ENCODE peak calls at places on chromosomes 5 and 9, in seven cellular contexts. Z is ureter, W is substantia nigra, I is H54, G is body of pancreas, J is RKO, R is HEK293T. M is an unnamed sample.
A peak's percentile ranks its signal among the peaks of the same experiment; 100 is the strongest.

GRCh38 chr5:131019601-131020315 is 145.3 kb downstream of the HINT1 start:
- DNase-seq in Z (no peak), W (no peak), I (no peak), G (no peak), J (no peak), R (no peak), M (no peak)

GRCh38 chr5:59799668-59800374 is 93.7 kb downstream of the PDE4D start:
- DNase-seq in Z (no peak), W (no peak), I (no peak), G (no peak), J (peak; percentile 55), R (peak; percentile 37), M (peak; percentile 77)

GRCh38 chr9:86669442-86669841 is 277.9 kb downstream of the GAS1 start:
- DNase-seq in Z (no peak), W (no peak), I (no peak), G (no peak), J (no peak), R (no peak), M (no peak)

GRCh38 chr9:21070171-21070571 is 7.6 kb downstream of the IFNB1 start:
- DNase-seq in Z (peak; percentile 48), W (no peak), I (peak; percentile 30), G (peak; percentile 30), J (peak; percentile 74), R (peak; percentile 46), M (peak; percentile 91)

GRCh38 chr9:120531683-120532300 is 48.2 kb downstream of the CDK5RAP2 start:
- DNase-seq in Z (no peak), W (no peak), I (peak; percentile 50), G (peak; percentile 15), J (peak; percentile 38), R (peak; percentile 44), M (peak; percentile 47)

GRCh38 chr9:111743275-111743674 is 51.5 kb downstream of the SHOC1 start:
- DNase-seq in Z (no peak), W (no peak), I (peak; percentile 1), G (no peak), J (peak; percentile 100), R (no peak), M (peak; percentile 92)

GRCh38 chr9:132160802-132161742 is 786 bp upstream of the NTNG2 start:
- DNase-seq in Z (no peak), W (no peak), I (peak; percentile 92), G (peak; percentile 26), J (no peak), R (peak; percentile 44), M (peak; percentile 85)

GRCh38 chr5:55338092-55338613 is 30.4 kb downstream of the MTREX start:
- DNase-seq in Z (no peak), W (no peak), I (no peak), G (no peak), J (no peak), R (no peak), M (no peak)

GRCh38 chr9:70043285-70043684 is 363 bp upstream of the MAMDC2 start:
- DNase-seq in Z (no peak), W (no peak), I (no peak), G (no peak), J (no peak), R (no peak), M (no peak)

GRCh38 chr9:131525643-131526565 is 5.2 kb downstream of the UCK1 start:
- DNase-seq in Z (no peak), W (no peak), I (no peak), G (no peak), J (no peak), R (no peak), M (no peak)

GRCh38 chr9:126051446-126052130 is 275.0 kb upstream of the MVB12B start:
- DNase-seq in Z (no peak), W (no peak), I (no peak), G (no peak), J (no peak), R (no peak), M (no peak)

GRCh38 chr9:95852059-95853032 is 23.1 kb upstream of the ERCC6L2 start:
- DNase-seq in Z (no peak), W (no peak), I (peak; percentile 41), G (no peak), J (peak; percentile 85), R (no peak), M (peak; percentile 91)

GRCh38 chr5:178793156-178793555 is 62.7 kb upstream of the ZNF354A start:
- DNase-seq in Z (no peak), W (no peak), I (peak; percentile 18), G (peak; percentile 50), J (peak; percentile 60), R (peak; percentile 48), M (no peak)